ENCODE peak calls at places on chromosomes 11 and 22, in six cellular contexts. S, L, I, X, Y and C are unnamed samples.

GRCh38 chr11:10943968-10944367 is 86.1 kb upstream of the ZBED5 start:
- DNase-seq in I (no peak), S (no peak), Y (no peak), L (no peak), X (no peak), C (no peak)

GRCh38 chr11:78338138-78338537 is 79.5 kb downstream of the GAB2 start:
- DNase-seq in S (no peak), Y (no peak), L (no peak), I (no peak), X (no peak), C (no peak)

GRCh38 chr11:7538023-7538422 is 24.2 kb downstream of the PPFIBP2 start:
- DNase-seq in X (no peak), Y (no peak), S (no peak), I (no peak), L (no peak), C (no peak)

GRCh38 chr11:87859583-87859982 is 315.7 kb downstream of the RAB38 start:
- DNase-seq in L (no peak), S (no peak), Y (no peak), X (no peak), I (no peak), C (no peak)

GRCh38 chr11:35253237-35253636 is 114.3 kb downstream of the CD44 start:
- DNase-seq in L (no peak), X (no peak), Y (no peak), I (no peak), S (no peak), C (peak)

GRCh38 chr11:74754507-74755255 is 6.0 kb downstream of the RNF169 start:
- DNase-seq in X (no peak), S (peak), I (no peak), L (no peak), Y (peak), C (peak)

GRCh38 chr11:22244986-22245592 is 52.2 kb downstream of the ANO5 start:
- DNase-seq in X (peak), S (no peak), I (peak), Y (peak), L (peak), C (peak)

GRCh38 chr11:108370315-108370714 is 97.0 kb downstream of the C11orf65 start:
- DNase-seq in S (no peak), L (no peak), Y (no peak), X (no peak), I (no peak), C (no peak)

GRCh38 chr11:103898577-103899336 is 137.7 kb upstream of the DDI1 start:
- DNase-seq in Y (no peak), X (no peak), S (peak), L (no peak), I (no peak), C (no peak)

GRCh38 chr11:19351426-19351825 is 110.7 kb upstream of the E2F8 start:
- DNase-seq in I (no peak), Y (no peak), L (no peak), X (no peak), S (no peak), C (no peak)

GRCh38 chr22:47177334-47177815 is 414.9 kb downstream of the TBC1D22A start:
- DNase-seq in I (no peak), S (no peak), X (no peak), L (no peak), Y (no peak), C (no peak)

GRCh38 chr11:72759468-72759867 is 7.3 kb upstream of the ARAP1 start:
- DNase-seq in X (no peak), L (no peak), I (no peak), Y (no peak), S (no peak), C (no peak)

GRCh38 chr11:41920374-41920773 is 460.9 kb upstream of the LRRC4C start:
- DNase-seq in S (no peak), I (no peak), Y (no peak), L (no peak), X (no peak), C (no peak)

GRCh38 chr11:17528906-17529813 is 15.1 kb downstream of the USH1C start:
- DNase-seq in I (no peak), X (no peak), Y (no peak), L (no peak), S (no peak), C (no peak)

GRCh38 chr22:46193898-46194310 is 43.6 kb downstream of the PPARA start:
- DNase-seq in X (no peak), L (peak), Y (no peak), S (no peak), I (peak), C (no peak)

GRCh38 chr11:111795333-111795985 is 29.3 kb upstream of the PPP2R1B start:
- DNase-seq in L (no peak), X (peak), S (no peak), Y (no peak), I (no peak), C (peak)

GRCh38 chr11:95516786-95517185 is 272.8 kb downstream of the FAM76B start:
- DNase-seq in L (no peak), S (no peak), X (no peak), Y (no peak), I (no peak), C (peak)

GRCh38 chr11:90601261-90601660 is 378.4 kb upstream of the CHORDC1 start:
- DNase-seq in S (no peak), X (no peak), L (peak), I (no peak), Y (no peak), C (no peak)

GRCh38 chr22:26894766-26895485 is 237.5 kb downstream of the MIAT start:
- DNase-seq in L (no peak), S (no peak), I (no peak), X (peak), Y (peak), C (peak)

GRCh38 chr11:7520981-7521487 is 7.2 kb downstream of the PPFIBP2 start:
- DNase-seq in L (no peak), X (no peak), I (no peak), S (no peak), Y (no peak), C (no peak)

GRCh38 chr11:120289426-120289825 is 35.7 kb upstream of the TLCD5 start:
- DNase-seq in Y (no peak), X (no peak), I (no peak), L (no peak), S (no peak), C (no peak)

GRCh38 chr22:24467340-24467739 is 27.8 kb upstream of the UPB1 start:
- DNase-seq in L (no peak), Y (no peak), X (no peak), I (no peak), S (no peak), C (no peak)

GRCh38 chr22:27726726-27727449 is 74.7 kb downstream of the MN1 start:
- DNase-seq in L (no peak), S (no peak), X (peak), I (peak), Y (peak), C (peak)

GRCh38 chr22:50311606-50312351 is 4.3 kb upstream of the PLXNB2 start:
- DNase-seq in L (no peak), X (no peak), S (no peak), Y (no peak), I (no peak), C (no peak)

GRCh38 chr11:10641314-10642206 is 52.0 kb downstream of the IRAG1 start:
- DNase-seq in L (no peak), S (peak), I (no peak), X (no peak), Y (no peak), C (no peak)

GRCh38 chr11:12087075-12087775 is 23.2 kb upstream of the MICAL2 start:
- DNase-seq in X (no peak), I (no peak), S (no peak), L (no peak), Y (peak), C (peak)

GRCh38 chr11:123034587-123034986 is 27.3 kb downstream of the HSPA8 start:
- DNase-seq in S (no peak), Y (no peak), X (no peak), I (no peak), L (no peak), C (no peak)

GRCh38 chr11:75668508-75669297 is at the start of gene MAP6:
- DNase-seq in Y (peak), L (peak), X (no peak), I (no peak), S (no peak), C (no peak)

GRCh38 chr11:121669422-121669821 is 216.7 kb upstream of the SORL1-AS1 start:
- DNase-seq in X (no peak), S (no peak), I (no peak), L (no peak), Y (no peak), C (no peak)

GRCh38 chr22:36727110-36727509 is 23.6 kb upstream of the CACNG2 start:
- DNase-seq in Y (no peak), S (no peak), I (no peak), X (no peak), L (no peak), C (no peak)

DNA sequence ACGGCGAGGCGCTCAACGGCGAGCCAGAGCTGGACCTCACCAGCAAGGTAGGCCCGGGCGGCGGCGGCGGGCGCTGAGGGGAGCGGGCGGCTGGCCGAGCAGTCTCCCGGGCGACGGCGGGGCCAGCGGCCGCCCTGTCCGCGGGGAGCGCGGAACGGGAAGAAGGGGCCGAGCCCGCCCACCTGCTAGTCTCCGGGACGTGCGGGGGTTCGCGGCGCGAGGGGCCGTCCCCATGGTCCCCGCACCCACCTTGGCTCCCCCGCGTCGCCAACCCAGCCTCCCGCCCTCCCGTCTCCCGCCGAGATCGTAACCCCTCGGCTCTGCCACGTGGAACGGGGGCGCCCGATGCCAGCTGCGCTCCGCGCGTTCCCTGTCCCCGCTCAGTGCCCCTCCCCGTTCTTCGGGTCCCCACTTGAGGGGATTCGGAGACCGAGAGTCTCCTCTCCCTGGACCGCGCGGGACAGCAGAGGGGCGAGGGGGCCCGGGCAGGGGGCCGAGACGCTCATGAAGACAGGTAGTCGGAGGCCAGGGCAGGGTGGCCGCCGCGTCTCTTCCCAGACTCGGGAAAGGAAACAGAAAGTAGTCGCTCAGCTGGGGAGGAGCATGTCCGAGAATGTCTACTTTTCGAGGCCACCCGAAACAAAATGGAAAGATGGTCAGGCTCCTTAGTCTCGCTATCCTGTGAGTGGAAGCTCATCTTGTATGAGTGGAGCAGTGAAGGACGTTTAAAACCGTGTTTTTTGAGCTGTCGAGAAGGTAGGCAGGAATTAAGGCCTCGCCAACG is 549 bp downstream of the GTPBP1 start:
- DNase-seq in S (no peak), L (peak), I (no peak), Y (no peak), X (no peak), C (peak)
- TF ChIP-seq SMC3 in S (no peak), L (no peak), I (no peak), Y (no peak), X (no peak), C (no peak)

DNA sequence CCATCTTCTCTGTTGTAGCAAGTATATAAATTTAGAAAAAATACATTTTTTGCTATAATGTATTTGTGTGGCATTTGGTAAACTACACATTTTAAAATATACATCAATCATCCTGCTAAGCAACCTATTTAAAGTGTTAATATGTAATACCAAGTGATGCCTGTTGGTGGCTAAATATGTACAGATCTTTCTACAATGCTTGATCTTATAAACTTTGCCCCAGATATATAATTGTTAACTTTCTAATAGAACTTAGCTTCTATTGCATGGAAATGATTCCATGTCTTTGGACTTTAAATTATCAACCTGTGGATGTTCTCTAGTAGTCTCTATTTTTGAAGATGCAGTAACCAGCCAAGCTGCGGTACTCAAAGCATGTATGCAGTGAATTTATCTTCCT is 1260.4 kb upstream of the RAG2 start:
- DNase-seq in L (no peak), S (no peak), Y (no peak), X (no peak), I (no peak), C (no peak)
- TF ChIP-seq CTCF in L (peak), S (no peak), Y (no peak), X (no peak), I (no peak), C (no peak)

GRCh38 chr22:30947821-30948454 is 20.6 kb downstream of the MORC2 start:
- DNase-seq in L (peak), S (no peak), X (peak), Y (peak), I (no peak), C (peak)

GRCh38 chr22:30948930-30949342 is 19.6 kb downstream of the MORC2 start:
- DNase-seq in I (no peak), S (no peak), L (no peak), Y (peak), X (no peak), C (peak)

GRCh38 chr22:30946354-30946753 is 22.2 kb downstream of the MORC2 start:
- DNase-seq in X (no peak), Y (no peak), S (no peak), L (no peak), I (no peak), C (no peak)

GRCh38 chr22:30945653-30946052 is 22.9 kb downstream of the MORC2 start:
- DNase-seq in Y (no peak), L (no peak), X (no peak), S (no peak), I (no peak), C (no peak)

GRCh38 chr22:30947163-30947820 is 21.3 kb downstream of the MORC2 start:
- DNase-seq in S (no peak), X (no peak), L (no peak), Y (no peak), I (no peak), C (no peak)
- TF ChIP-seq SMC3 in S (no peak), X (no peak), L (no peak), Y (no peak), I (no peak), C (no peak)

GRCh38 chr11:92316410-92316809 is 91.8 kb downstream of the FAT3 start:
- DNase-seq in X (no peak), L (no peak), Y (no peak), S (no peak), I (no peak), C (no peak)

GRCh38 chr11:92314499-92314898 is 89.9 kb downstream of the FAT3 start:
- DNase-seq in L (no peak), X (no peak), S (no peak), I (no peak), Y (no peak), C (no peak)

GRCh38 chr11:92308366-92308765 is 83.7 kb downstream of the FAT3 start:
- DNase-seq in Y (no peak), L (no peak), S (no peak), I (no peak), X (no peak), C (no peak)

GRCh38 chr11:92306966-92307504 is 82.4 kb downstream of the FAT3 start:
- DNase-seq in Y (no peak), L (no peak), I (no peak), S (no peak), X (no peak), C (no peak)

DNA sequence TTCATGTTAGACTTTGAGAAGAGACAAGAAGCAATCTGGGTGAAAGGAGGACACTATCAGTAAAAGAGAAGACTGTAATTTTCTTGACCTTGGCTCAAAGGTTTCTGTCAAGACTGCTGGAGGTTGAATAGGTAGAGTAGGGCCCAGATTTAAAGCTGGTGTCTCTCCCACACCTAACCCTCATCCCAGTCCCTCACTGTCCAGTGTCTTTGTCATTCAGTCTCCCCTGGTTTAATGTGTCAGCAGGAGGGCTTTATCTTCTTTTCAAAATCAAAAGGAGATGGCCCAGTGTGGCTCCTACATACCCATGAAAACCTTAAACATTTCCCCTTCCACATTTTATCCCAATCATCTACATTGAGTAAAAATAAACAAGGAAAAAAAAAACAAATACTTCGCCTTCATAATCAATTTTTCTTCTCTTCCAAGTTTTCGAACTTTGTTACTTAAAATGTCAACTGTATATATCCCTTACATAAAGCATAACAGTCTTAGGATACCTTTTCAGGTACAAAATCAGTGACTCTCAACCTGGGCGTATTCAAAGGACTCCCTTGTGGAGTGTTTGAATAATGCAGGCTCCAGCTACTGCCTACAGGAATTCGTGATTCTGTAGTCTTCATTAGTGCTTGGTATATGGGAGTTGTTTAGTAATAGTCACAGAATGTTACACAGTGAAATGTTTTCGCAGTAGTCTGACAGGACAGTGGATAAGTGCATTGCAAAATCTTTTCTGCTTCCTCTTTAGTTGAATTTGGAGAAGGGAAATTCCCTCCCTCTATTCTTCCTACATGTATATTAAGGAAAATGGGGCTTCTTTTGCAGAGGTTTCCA is 87.2 kb downstream of the FAT3 start:
- DNase-seq in I (no peak), S (no peak), Y (no peak), X (no peak), L (no peak), C (peak)
- TF ChIP-seq CTCF in I (no peak), S (no peak), Y (no peak), X (no peak), L (no peak), C (no peak)

GRCh38 chr22:30875481-30876215 is 92.9 kb downstream of the MORC2 start:
- DNase-seq in I (no peak), L (peak), X (no peak), S (no peak), Y (no peak), C (no peak)
- TF ChIP-seq SMC3 in I (no peak), L (no peak), X (no peak), S (no peak), Y (no peak), C (no peak)

GRCh38 chr11:102447941-102448868 is 4.4 kb downstream of the TMEM123 start:
- DNase-seq in S (no peak), X (no peak), Y (no peak), I (no peak), L (no peak), C (no peak)
- TF ChIP-seq CTCF in S (no peak), X (no peak), Y (no peak), I (no peak), L (no peak), C (no peak)

DNA sequence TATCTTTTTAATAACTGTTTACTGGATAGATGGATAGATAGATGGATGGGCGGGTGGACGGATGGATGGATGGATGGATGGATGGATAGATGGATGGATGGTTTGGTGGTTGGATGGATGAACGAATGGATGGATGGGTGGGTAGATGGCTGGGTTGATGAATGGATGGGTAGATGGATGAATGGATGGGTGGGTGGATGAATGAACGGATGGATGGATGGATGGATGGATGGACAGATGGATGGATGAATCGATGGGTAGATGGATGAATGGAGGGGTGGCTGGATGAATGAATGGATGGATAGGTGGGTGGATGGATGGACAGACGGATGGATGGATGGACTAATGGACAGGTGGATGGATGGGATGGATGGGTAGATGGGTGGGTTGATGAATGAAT is 13.8 kb upstream of the SLC22A12 start:
- DNase-seq in L (no peak), X (no peak), I (no peak), S (no peak), Y (no peak), C (no peak)
- TF ChIP-seq SMC3 in L (no peak), X (no peak), I (no peak), S (no peak), Y (no peak), C (no peak)